ENCODE peak calls at places on chromosome 10, in eight cellular contexts. T is MM.1S; H is mammary epithelial cell; O is transverse colon; K is cardiac muscle cell; N is A549; F is CD8-positive, alpha-beta T cell; I is tibial artery. U is an unnamed sample.

GRCh38 chr10:86367339-86367951 is 850 bp upstream of the GRID1 start:
- DNase-seq in N (no peak), O (no peak), K (peak; percentile 32), F (no peak), I (peak; percentile 67), T (no peak), H (no peak), U (no peak)

GRCh38 chr10:63491558-63492316 is 26.0 kb upstream of the JMJD1C start:
- DNase-seq in K (peak; percentile 28), I (peak; percentile 72), N (no peak), H (peak; percentile 81), T (no peak), F (no peak), O (no peak), U (no peak)

GRCh38 chr10:43785252-43785651 is 136.6 kb upstream of the ZNF32 start:
- DNase-seq in N (peak; percentile 27), F (no peak), I (no peak), T (peak; percentile 27), H (no peak), K (no peak), O (no peak), U (no peak)

GRCh38 chr10:112755446-112756117 is 194.5 kb upstream of the TCF7L2 start:
- DNase-seq in F (no peak), T (no peak), N (no peak), O (no peak), I (no peak), K (peak; percentile 69), H (no peak), U (peak; percentile 80)

GRCh38 chr10:35027567-35027966 is 62.6 kb downstream of the CUL2 start:
- DNase-seq in N (no peak), H (no peak), I (no peak), F (no peak), K (peak; percentile 4), T (peak; percentile 24), O (no peak), U (no peak)

GRCh38 chr10:57715233-57715632 is 552.5 kb downstream of the IPMK start:
- DNase-seq in H (no peak), K (peak; percentile 24), O (no peak), I (no peak), N (no peak), F (no peak), T (no peak), U (no peak)

GRCh38 chr10:71964669-71965515 is 697 bp downstream of the CHST3 start:
- DNase-seq in O (peak; percentile 44), I (peak; percentile 91), H (peak; percentile 82), F (no peak), N (peak; percentile 42), T (no peak), K (peak; percentile 46), U (peak; percentile 57)

GRCh38 chr10:93859049-93859655 is 34.6 kb upstream of the SLC35G1 start:
- DNase-seq in N (peak; percentile 12), F (no peak), T (no peak), I (no peak), K (no peak), H (no peak), O (no peak), U (no peak)

GRCh38 chr10:92972066-92972870 is 88.3 kb upstream of the CYP26C1 start:
- DNase-seq in I (no peak), T (no peak), F (no peak), H (peak; percentile 87), O (peak; percentile 10), K (no peak), N (peak; percentile 75), U (no peak)

GRCh38 chr10:75899816-75900357 is 468.5 kb downstream of the LRMDA start:
- DNase-seq in I (no peak), T (no peak), N (no peak), F (no peak), O (no peak), K (no peak), H (no peak), U (no peak)

GRCh38 chr10:77832243-77832642 is 94.3 kb downstream of the DLG5 start:
- DNase-seq in O (no peak), N (no peak), I (no peak), K (no peak), F (peak; percentile 57), T (no peak), H (no peak), U (no peak)

GRCh38 chr10:58820386-58820785 is 307.7 kb downstream of the BICC1 start:
- DNase-seq in F (no peak), I (no peak), K (no peak), O (no peak), N (no peak), T (no peak), H (no peak), U (no peak)

GRCh38 chr10:102918817-102919236 is 733 bp downstream of the CNNM2 start:
- DNase-seq in F (no peak), O (peak; percentile 30), K (no peak), N (peak; percentile 15), T (no peak), H (peak; percentile 20), I (no peak), U (peak; percentile 11)
- TF ChIP-seq CTCF in F (no peak), O (no peak), K (no peak), N (no peak), T (no peak), H (no peak), I (no peak), U (no peak)

GRCh38 chr10:110413049-110413783 is 84.5 kb upstream of the DUSP5 start:
- DNase-seq in I (no peak), K (no peak), T (no peak), O (no peak), N (no peak), H (no peak), F (no peak), U (no peak)

GRCh38 chr10:110414563-110415309 is 83.0 kb upstream of the DUSP5 start:
- DNase-seq in K (no peak), I (no peak), O (peak; percentile 80), T (peak; percentile 98), H (peak; percentile 91), N (peak; percentile 92), F (peak; percentile 87), U (no peak)

GRCh38 chr10:110411047-110411410 is 86.7 kb upstream of the DUSP5 start:
- DNase-seq in H (no peak), I (no peak), T (no peak), O (no peak), K (peak; percentile 83), N (peak; percentile 67), F (no peak), U (no peak)

GRCh38 chr10:110415809-110416208 is 81.9 kb upstream of the DUSP5 start:
- DNase-seq in K (peak; percentile 33), N (no peak), I (no peak), T (peak; percentile 30), O (no peak), H (no peak), F (no peak), U (peak; percentile 24)

GRCh38 chr10:110413903-110414562 is 83.7 kb upstream of the DUSP5 start:
- DNase-seq in T (no peak), F (no peak), I (no peak), N (peak; percentile 51), O (no peak), H (no peak), K (peak; percentile 42), U (no peak)
- H3K4me1 ChIP-seq in T (peaks cover 73% of the 10 kb centered on the region), F (peaks cover 26% of the 10 kb centered on the region), I (peaks cover 5% of the 10 kb centered on the region), N (peaks cover 95% of the 10 kb centered on the region), O (peaks cover 20% of the 10 kb centered on the region), H (peaks cover 68% of the 10 kb centered on the region), K (peaks cover 56% of the 10 kb centered on the region), U (peaks cover 8% of the 10 kb centered on the region)

GRCh38 chr10:60280475-60280874 is 109.2 kb downstream of the ANK3 start:
- DNase-seq in T (no peak), K (no peak), F (no peak), N (no peak), H (no peak), I (no peak), O (no peak), U (no peak)

GRCh38 chr10:60283397-60283796 is 106.3 kb downstream of the ANK3 start:
- DNase-seq in N (peak; percentile 24), O (no peak), I (no peak), H (no peak), K (no peak), F (no peak), T (no peak), U (no peak)

GRCh38 chr10:60281331-60281730 is 108.3 kb downstream of the ANK3 start:
- DNase-seq in I (no peak), N (no peak), T (no peak), H (peak; percentile 17), O (no peak), F (no peak), K (no peak), U (no peak)

GRCh38 chr10:60281792-60282353 is 107.8 kb downstream of the ANK3 start:
- DNase-seq in F (no peak), H (no peak), T (no peak), O (no peak), I (no peak), N (no peak), K (no peak), U (peak; percentile 46)

GRCh38 chr10:60282771-60283353 is 106.8 kb downstream of the ANK3 start:
- DNase-seq in I (no peak), H (peak; percentile 58), T (no peak), N (peak; percentile 83), K (no peak), F (no peak), O (no peak), U (no peak)
- H3K4me3 ChIP-seq in I (no peak overlapping the region), H (no peak overlapping the region), T (no peak overlapping the region), N (peak overlapping the region; percentile 23), K (no peak overlapping the region), F (no peak overlapping the region), O (no peak overlapping the region), U (no peak overlapping the region)

GRCh38 chr10:91690412-91690811 is 57.5 kb upstream of the PPP1R3C start:
- DNase-seq in I (no peak), O (no peak), N (no peak), F (no peak), H (no peak), K (no peak), T (no peak), U (no peak)

GRCh38 chr10:91698258-91698657 is 65.4 kb upstream of the PPP1R3C start:
- DNase-seq in K (no peak), F (no peak), I (no peak), H (no peak), O (no peak), T (no peak), N (no peak), U (no peak)

GRCh38 chr10:91691255-91691654 is 58.4 kb upstream of the PPP1R3C start:
- DNase-seq in K (no peak), H (peak; percentile 32), I (no peak), N (no peak), T (no peak), O (no peak), F (no peak), U (no peak)

GRCh38 chr10:91691981-91692380 is 59.1 kb upstream of the PPP1R3C start:
- DNase-seq in H (no peak), O (no peak), F (no peak), K (no peak), N (no peak), T (no peak), I (no peak), U (no peak)

DNA sequence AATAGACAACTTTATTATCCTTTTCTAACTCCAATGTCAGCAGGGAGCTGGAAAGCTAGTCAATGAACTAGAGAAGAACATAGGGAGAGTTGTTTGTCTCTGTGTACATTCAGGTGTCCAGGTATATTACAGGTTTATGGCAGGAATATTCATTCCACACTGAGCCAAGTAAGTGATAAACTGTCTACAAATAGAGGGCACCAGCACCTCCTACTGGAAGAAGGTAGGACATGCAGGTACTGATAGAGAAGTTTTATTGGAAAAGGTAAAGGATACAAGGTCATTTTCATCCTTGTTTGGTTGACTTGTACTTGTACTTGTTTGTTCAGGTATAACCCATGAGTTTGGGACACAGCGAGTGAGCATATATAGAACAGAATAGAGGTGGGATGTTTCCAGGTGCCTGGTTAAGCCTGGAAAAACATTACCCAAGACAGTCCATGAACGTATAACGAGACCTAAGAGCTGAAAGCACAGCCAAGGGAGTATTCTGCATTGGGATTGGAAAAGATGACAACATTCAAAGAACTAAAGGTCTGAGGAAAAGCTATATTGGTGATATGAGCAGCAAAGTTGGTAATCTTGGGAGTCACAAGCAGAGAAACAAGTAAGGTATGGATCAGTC is 61.4 kb upstream of the PPP1R3C start:
- DNase-seq in O (peak; percentile 13), T (peak; percentile 40), H (peak; percentile 48), I (no peak), N (peak; percentile 58), F (no peak), K (peak; percentile 60), U (peak; percentile 36)
- TF ChIP-seq CTCF in O (peak; percentile 54), T (peak; percentile 73), H (peak; percentile 95), I (peak; percentile 61), N (peak; percentile 75), F (peak; percentile 69), K (peak; percentile 75), U (peak; percentile 84)